ENCODE peak calls at places on chromosomes 5 and 9, in four cellular contexts. P is endothelial cell of umbilical vein, O is AG09309, A is cardiac fibroblast. T is an unnamed sample.
A peak's percentile ranks its signal among the peaks of the same experiment; 100 is the strongest.

GRCh38 chr9:70352356-70352755 is 62.1 kb downstream of the KLF9 start:
- DNase-seq in P (peak; percentile 20), O (peak; percentile 21), A (peak; percentile 61), T (no peak)

GRCh38 chr9:127754099-127754760 is 19.1 kb upstream of the TOR2A start:
- DNase-seq in P (no peak), O (no peak), A (no peak), T (no peak)

GRCh38 chr9:21616082-21616778 is 134.1 kb upstream of the IFNE start:
- DNase-seq in P (no peak), O (peak; percentile 93), A (peak; percentile 92), T (peak; percentile 26)

GRCh38 chr5:64865662-64866061 is 96.9 kb downstream of the CWC27 start:
- DNase-seq in P (no peak), O (no peak), A (no peak), T (no peak)

GRCh38 chr5:154618696-154619095 is 136.5 kb upstream of the LARP1 start:
- DNase-seq in P (no peak), O (peak; percentile 0), A (no peak), T (no peak)

GRCh38 chr9:4821994-4822544 is 29.3 kb downstream of the RCL1 start:
- DNase-seq in P (no peak), O (no peak), A (no peak), T (no peak)

GRCh38 chr9:121861501-121862180 is 210.2 kb downstream of the DAB2IP start:
- DNase-seq in P (peak; percentile 32), O (no peak), A (no peak), T (peak; percentile 62)

GRCh38 chr5:122429545-122430327 is 117.7 kb downstream of the SNCAIP start:
- DNase-seq in P (no peak), O (no peak), A (no peak), T (no peak)

GRCh38 chr5:56480305-56481146 is 247.4 kb upstream of the ANKRD55 start:
- DNase-seq in P (peak; percentile 58), O (no peak), A (peak; percentile 71), T (peak; percentile 73)

GRCh38 chr9:133800266-133800665 is 62.1 kb upstream of the SARDH start:
- DNase-seq in P (no peak), O (no peak), A (no peak), T (no peak)

GRCh38 chr9:76595645-76596044 is 136.7 kb downstream of the GCNT1 start:
- DNase-seq in P (no peak), O (no peak), A (no peak), T (no peak)

GRCh38 chr5:80255425-80255751 is 460 bp downstream of the SERINC5 start:
- DNase-seq in P (no peak), O (no peak), A (peak; percentile 65), T (peak; percentile 78)

GRCh38 chr9:4780651-4781050 is 12.1 kb upstream of the RCL1 start:
- DNase-seq in P (no peak), O (no peak), A (no peak), T (no peak)

GRCh38 chr9:6132650-6133049 is 83.0 kb upstream of the IL33 start:
- DNase-seq in P (no peak), O (no peak), A (no peak), T (no peak)

GRCh38 chr5:103808464-103809106 is 246.0 kb upstream of the NUDT12 start:
- DNase-seq in P (peak; percentile 48), O (peak; percentile 1), A (peak; percentile 44), T (peak; percentile 79)

GRCh38 chr9:131870156-131870555 is 130.3 kb upstream of the RAPGEF1 start:
- DNase-seq in P (no peak), O (no peak), A (no peak), T (no peak)

GRCh38 chr5:103605277-103605676 is 42.7 kb upstream of the NUDT12 start:
- DNase-seq in P (no peak), O (no peak), A (no peak), T (no peak)

GRCh38 chr9:114205171-114206015 is 50.1 kb downstream of the COL27A1 start:
- DNase-seq in P (no peak), O (no peak), A (no peak), T (no peak)

GRCh38 chr9:32782476-32783167 is 718 bp upstream of the TMEM215 start:
- DNase-seq in P (no peak), O (no peak), A (no peak), T (peak; percentile 7)

GRCh38 chr5:106321242-106321641 is 1349.5 kb downstream of the EFNA5 start:
- DNase-seq in P (no peak), O (no peak), A (peak; percentile 5), T (no peak)

GRCh38 chr5:55517804-55518203 is 17.0 kb downstream of the PLPP1 start:
- DNase-seq in P (no peak), O (no peak), A (no peak), T (no peak)

GRCh38 chr5:72392326-72392733 is 72.2 kb downstream of the PTCD2 start:
- DNase-seq in P (no peak), O (no peak), A (peak; percentile 57), T (no peak)

GRCh38 chr5:72390836-72391235 is 70.7 kb downstream of the PTCD2 start:
- DNase-seq in P (no peak), O (no peak), A (peak; percentile 34), T (no peak)

GRCh38 chr5:72397836-72398235 is 77.7 kb downstream of the PTCD2 start:
- DNase-seq in P (no peak), O (no peak), A (no peak), T (no peak)

DNA sequence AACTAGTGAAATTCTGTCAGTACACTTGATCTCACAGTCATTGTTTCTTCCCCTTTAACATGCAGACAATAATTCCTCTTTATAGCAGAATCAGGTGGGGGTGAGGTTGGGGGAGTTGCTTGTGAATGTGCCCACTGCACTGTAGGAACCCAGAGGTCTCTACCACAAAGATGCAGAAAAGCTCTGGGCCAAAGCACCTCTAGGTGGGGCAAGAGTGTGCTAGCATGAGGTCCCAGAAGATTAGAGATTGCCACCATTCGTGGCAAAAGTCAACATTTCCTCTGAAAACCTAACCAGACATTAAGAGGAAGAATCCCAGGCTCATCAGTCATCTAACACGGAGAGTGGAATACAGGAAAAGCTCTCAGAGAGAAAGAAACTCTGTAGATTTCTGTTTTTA is 74.5 kb downstream of the PTCD2 start:
- DNase-seq in P (peak; percentile 46), O (no peak), A (peak; percentile 28), T (peak; percentile 26)
- TF ChIP-seq CTCF in P (peak; percentile 56), O (peak; percentile 40), A (peak; percentile 55), T (peak; percentile 41)

DNA sequence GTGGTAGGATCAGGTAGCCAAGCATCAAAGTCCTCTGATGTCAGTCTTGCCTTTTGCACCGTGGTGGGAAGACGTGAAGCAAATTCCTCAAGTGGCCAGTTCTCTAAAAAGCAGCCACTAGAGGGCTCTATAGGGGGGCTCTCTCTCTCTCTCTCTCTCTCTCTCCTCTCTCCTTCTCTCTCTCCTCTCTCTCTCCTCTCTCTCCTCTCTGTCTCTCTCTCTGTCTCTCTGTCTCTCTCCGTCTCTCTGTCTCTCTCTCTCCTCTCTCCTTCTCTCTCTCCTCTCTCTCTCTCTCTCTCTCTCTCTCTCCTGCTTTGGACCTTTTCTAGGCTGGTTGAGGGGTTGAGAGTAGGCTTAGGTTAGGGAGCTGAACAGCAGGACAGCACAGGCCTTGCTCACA is 13.9 kb upstream of the OSMR start:
- DNase-seq in P (peak; percentile 43), O (no peak), A (peak; percentile 71), T (peak; percentile 71)
- TF ChIP-seq CTCF in P (peak; percentile 71), O (peak; percentile 63), A (peak; percentile 63), T (peak; percentile 49)

GRCh38 chr5:6202615-6203365 is 175.6 kb downstream of the MED10 start:
- DNase-seq in P (no peak), O (no peak), A (no peak), T (no peak)
- TF ChIP-seq CTCF in P (no peak), O (no peak), A (no peak), T (no peak)

GRCh38 chr5:148125641-148126040 is 42.7 kb upstream of the SPINK14 start:
- DNase-seq in P (peak; percentile 5), O (peak; percentile 4), A (peak; percentile 3), T (peak; percentile 13)
- TF ChIP-seq CTCF in P (peak; percentile 9), O (peak; percentile 32), A (peak; percentile 15), T (no peak)

GRCh38 chr5:143448518-143448917 is 45.0 kb upstream of the NR3C1 start:
- DNase-seq in P (no peak), O (no peak), A (no peak), T (no peak)
- TF ChIP-seq CTCF in P (no peak), O (no peak), A (no peak), T (no peak)

DNA sequence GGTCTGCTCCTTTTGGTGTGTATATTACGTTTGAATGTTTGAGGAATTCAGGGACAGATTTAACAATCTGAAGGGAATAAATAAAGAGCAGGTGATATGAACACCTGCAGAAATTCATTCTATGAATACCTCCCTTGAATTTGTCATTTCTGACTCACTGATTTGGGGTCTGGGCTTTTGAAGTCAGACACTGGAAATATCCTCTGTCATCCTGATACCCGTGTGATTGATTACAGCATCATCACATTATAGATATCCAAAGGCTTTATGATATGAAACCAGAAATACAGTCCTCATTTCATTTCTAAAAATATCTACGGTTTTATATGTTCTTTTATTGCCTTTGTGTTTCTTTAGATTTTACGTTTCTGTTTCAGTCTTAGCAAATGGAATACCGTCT is 68.5 kb downstream of the TMEM232 start:
- DNase-seq in P (no peak), O (no peak), A (no peak), T (no peak)
- TF ChIP-seq CTCF in P (no peak), O (no peak), A (no peak), T (no peak)

GRCh38 chr9:29830815-29831214 is 2257.5 kb upstream of the C9orf72 start:
- DNase-seq in P (no peak), O (no peak), A (peak; percentile 25), T (peak; percentile 72)
- TF ChIP-seq CTCF in P (no peak), O (no peak), A (peak; percentile 30), T (peak; percentile 68)

DNA sequence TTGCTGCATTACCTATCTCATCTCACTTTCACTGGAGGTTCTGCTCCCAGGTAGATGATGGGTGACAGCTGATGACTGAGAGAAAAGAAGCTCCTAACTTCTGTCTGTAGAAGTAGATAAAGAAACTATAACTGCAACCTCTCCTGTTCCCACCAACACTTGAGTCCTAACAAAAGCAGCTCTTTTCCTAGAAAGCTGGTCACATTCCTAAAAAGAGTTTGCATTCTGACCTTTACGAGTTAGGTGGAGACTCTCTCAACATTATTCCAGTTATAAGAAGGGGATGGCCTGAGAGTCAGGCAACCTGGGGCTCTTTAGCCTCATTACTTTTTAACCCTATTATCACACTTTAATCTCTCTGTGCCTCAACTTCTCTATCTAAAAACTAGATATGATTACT is 8.9 kb upstream of the PCAT7 start:
- DNase-seq in P (no peak), O (no peak), A (no peak), T (no peak)
- TF ChIP-seq CTCF in P (no peak), O (no peak), A (no peak), T (no peak)

T was measured in hepatocyte.